ENCODE peak calls at places on chromosomes 1 and 21, in four cellular contexts. P is HCT116, A is IMR-90, K is K562. C is an unnamed sample.

GRCh38 chr1:192260076-192260475 is 56.7 kb upstream of the RGS21 start:
- DNase-seq in P (no peak), A (peak), K (no peak), C (no peak)

GRCh38 chr1:11929849-11930248 is 3.6 kb upstream of the KIAA2013 start:
- DNase-seq in P (no peak), A (peak), K (no peak), C (peak)

GRCh38 chr1:23376890-23377811 is 7.5 kb upstream of the ZNF436 start:
- DNase-seq in P (peak), K (peak), A (peak), C (peak)

GRCh38 chr1:194447635-194448034 is 1261.2 kb upstream of the B3GALT2 start:
- DNase-seq in K (no peak), P (no peak), A (peak), C (no peak)

GRCh38 chr1:209029737-209030136 is 553.8 kb upstream of the CAMK1G start:
- DNase-seq in A (no peak), K (no peak), P (no peak), C (no peak)

GRCh38 chr1:66571789-66572188 is 37.8 kb downstream of the SGIP1 start:
- DNase-seq in A (peak), P (peak), K (no peak), C (no peak)

GRCh38 chr1:14932034-14932638 is 221.4 kb upstream of the TMEM51 start:
- DNase-seq in P (no peak), A (no peak), K (no peak), C (no peak)

GRCh38 chr1:9890224-9890731 is 19.8 kb downstream of the CTNNBIP1 start:
- DNase-seq in P (peak), K (no peak), A (peak), C (no peak)

GRCh38 chr1:78565393-78565792 is 54.9 kb upstream of the IFI44L start:
- DNase-seq in P (no peak), K (no peak), A (no peak), C (no peak)

GRCh38 chr1:160129966-160130365 is 14.4 kb downstream of the ATP1A2 start:
- DNase-seq in K (no peak), A (no peak), P (no peak), C (no peak)

GRCh38 chr1:54489627-54490240 is 58.3 kb upstream of the ACOT11 start:
- DNase-seq in A (no peak), K (no peak), P (no peak), C (no peak)

GRCh38 chr1:26786437-26787380 is 1.0 kb upstream of the PIGV start:
- DNase-seq in A (peak), K (peak), P (no peak), C (peak)

GRCh38 chr1:29237906-29238600 is 1.7 kb downstream of the PTPRU start:
- DNase-seq in A (no peak), P (no peak), K (peak), C (peak)

GRCh38 chr1:221099747-221100146 is 220.5 kb downstream of the HLX start:
- DNase-seq in P (no peak), K (no peak), A (no peak), C (no peak)

GRCh38 chr1:113255038-113255727 is 135.1 kb upstream of the MAGI3 start:
- DNase-seq in A (no peak), K (no peak), P (no peak), C (peak)

GRCh38 chr1:64435000-64435399 is 34.9 kb upstream of the CACHD1 start:
- DNase-seq in P (no peak), K (no peak), A (no peak), C (no peak)

GRCh38 chr1:169750041-169750440 is 16.2 kb upstream of the SELE start:
- DNase-seq in P (no peak), A (no peak), K (no peak), C (no peak)

GRCh38 chr1:229407206-229408026 is 26.5 kb downstream of the ACTA1 start:
- DNase-seq in K (peak), A (no peak), P (no peak), C (no peak)

GRCh38 chr1:18725231-18725895 is 94.7 kb downstream of the PAX7 start:
- DNase-seq in K (no peak), P (no peak), A (no peak), C (no peak)

GRCh38 chr1:84406209-84406917 is 8.1 kb downstream of the DNASE2B start:
- DNase-seq in K (no peak), A (peak), P (peak), C (no peak)

GRCh38 chr1:54442185-54442584 is 36.0 kb upstream of the SSBP3 start:
- DNase-seq in K (no peak), A (no peak), P (no peak), C (no peak)

GRCh38 chr21:15063081-15063820 is 1.5 kb downstream of the NRIP1 start:
- DNase-seq in K (no peak), P (no peak), A (peak), C (peak)

GRCh38 chr1:163876546-163876945 is 554.8 kb downstream of the NUF2 start:
- DNase-seq in P (no peak), K (no peak), A (no peak), C (no peak)

GRCh38 chr1:198848649-198849048 is 209.8 kb downstream of the PTPRC start:
- DNase-seq in A (no peak), P (no peak), K (no peak), C (no peak)

GRCh38 chr1:25771246-25772114 is 28.5 kb upstream of the SELENON start:
- DNase-seq in K (no peak), P (no peak), A (peak), C (peak)

GRCh38 chr1:228374711-228375577 is 31.7 kb downstream of the TRIM11 start:
- DNase-seq in A (peak), K (no peak), P (no peak), C (no peak)

GRCh38 chr1:56688522-56689026 is 43.5 kb downstream of the PRKAA2 start:
- DNase-seq in K (no peak), P (peak), A (peak), C (peak)

GRCh38 chr1:204888294-204888693 is 17.6 kb downstream of the NFASC start:
- DNase-seq in K (no peak), A (no peak), P (no peak), C (no peak)

GRCh38 chr1:37703061-37703460 is 10.7 kb downstream of the CDCA8 start:
- DNase-seq in K (no peak), A (no peak), P (no peak), C (no peak)

GRCh38 chr1:37705399-37705798 is 13.1 kb downstream of the CDCA8 start:
- DNase-seq in K (no peak), P (no peak), A (no peak), C (no peak)

GRCh38 chr1:37701051-37701450 is 8.7 kb downstream of the CDCA8 start:
- DNase-seq in P (no peak), K (no peak), A (no peak), C (no peak)

GRCh38 chr1:37708471-37708870 is 16.2 kb downstream of the CDCA8 start:
- DNase-seq in K (no peak), A (no peak), P (no peak), C (no peak)

DNA sequence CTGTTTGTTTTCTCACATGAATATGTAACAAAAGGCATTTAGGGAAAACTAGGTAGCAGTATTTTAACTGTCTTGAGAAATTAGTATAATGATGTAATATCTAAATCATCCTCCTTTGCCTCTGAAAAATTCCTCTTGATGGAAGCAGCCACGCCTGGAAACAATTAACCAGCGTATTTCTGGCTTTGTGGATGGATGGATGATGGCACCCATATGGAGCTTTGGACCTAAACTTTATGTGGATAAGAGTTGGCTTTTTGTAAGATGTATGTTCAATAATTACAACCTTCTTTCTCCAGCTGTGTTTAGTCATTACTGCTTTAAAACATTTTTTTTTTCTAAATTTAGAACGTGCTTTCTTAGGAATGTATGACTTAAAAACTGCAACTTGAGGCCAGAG is 12.7 kb downstream of the CDCA8 start:
- DNase-seq in P (no peak), A (peak), K (no peak), C (no peak)
- H2AFZ ChIP-seq in P (no peak), A (no peak), K (no peak), C (no peak)

DNA sequence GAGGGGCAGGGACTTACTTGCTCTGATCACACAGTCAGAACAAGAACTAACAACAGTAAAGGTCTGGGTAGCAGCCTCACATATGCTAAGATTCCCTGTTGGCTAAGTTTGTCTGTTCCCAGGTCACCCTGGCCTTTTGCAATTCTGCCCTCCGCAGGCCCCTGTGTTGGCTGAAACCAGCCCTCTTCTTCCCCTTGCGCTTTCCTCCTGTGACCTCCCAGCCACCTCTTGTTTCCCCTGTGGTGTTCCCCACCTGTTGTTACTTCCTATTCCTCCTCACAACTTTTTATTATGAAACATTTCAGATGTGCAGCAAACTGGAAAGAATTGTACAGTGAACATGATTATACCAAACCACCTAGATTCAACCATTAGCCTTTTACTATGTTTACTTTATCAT is 23.4 kb downstream of the MAPKAPK2 start:
- DNase-seq in A (no peak), P (no peak), K (peak), C (peak)
- H2AFZ ChIP-seq in A (no peak), P (no peak), K (no peak), C (no peak)

GRCh38 chr1:38860464-38860816 is 868 bp upstream of the RRAGC start:
- DNase-seq in P (no peak), A (peak), K (no peak), C (peak)

GRCh38 chr1:38859561-38860463 is at the start of gene RRAGC:
- DNase-seq in K (peak), P (peak), A (peak), C (peak)

GRCh38 chr1:38858833-38859560 is 575 bp downstream of the RRAGC start:
- DNase-seq in P (peak), A (peak), K (peak), C (peak)
- H2AFZ ChIP-seq in P (no peak), A (peak), K (peak), C (peak)

DNA sequence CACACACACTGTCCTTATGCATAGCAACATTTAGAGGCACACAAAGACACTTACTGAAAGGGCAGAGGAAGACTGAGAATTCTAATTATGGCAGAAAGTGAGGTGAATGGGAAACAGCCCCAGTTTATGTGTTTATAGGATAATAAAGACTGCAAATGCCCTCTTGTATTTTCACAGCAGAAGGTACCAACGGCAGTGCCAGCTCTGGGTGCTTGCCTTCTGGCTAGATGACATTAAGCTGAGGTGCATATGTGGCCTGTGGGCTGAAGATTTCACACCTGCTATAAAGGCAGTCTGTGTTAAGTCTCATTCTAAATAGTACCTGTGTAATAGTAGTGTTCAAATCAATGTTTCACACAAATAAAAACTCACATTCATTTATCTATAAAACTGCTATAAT is 347.2 kb upstream of the ZRANB2 start:
- DNase-seq in K (no peak), A (no peak), P (no peak), C (no peak)
- H2AFZ ChIP-seq in K (no peak), A (no peak), P (no peak), C (no peak)

DNA sequence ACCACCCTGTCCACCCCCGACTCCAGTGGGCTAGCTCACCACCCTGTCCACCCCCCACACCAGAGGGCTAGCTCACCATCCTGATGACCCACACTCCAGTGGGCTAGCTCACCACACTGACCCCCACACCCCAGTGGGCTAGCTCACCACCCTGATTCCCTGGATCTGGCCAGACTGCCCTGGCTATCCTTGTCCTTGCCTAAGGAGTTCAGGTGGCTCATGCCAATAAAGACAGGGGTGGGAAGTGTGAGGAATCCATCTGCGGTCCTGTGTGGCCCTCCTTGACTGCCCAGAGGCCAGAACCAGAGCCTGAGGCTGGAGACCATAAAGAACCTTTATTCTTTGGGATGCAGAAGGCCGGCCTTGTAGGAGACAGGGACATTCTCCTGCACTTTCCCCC is 3.6 kb downstream of the PADI1 start:
- DNase-seq in A (no peak), K (no peak), P (no peak), C (no peak)
- H2AFZ ChIP-seq in A (no peak), K (no peak), P (no peak), C (no peak)

DNA sequence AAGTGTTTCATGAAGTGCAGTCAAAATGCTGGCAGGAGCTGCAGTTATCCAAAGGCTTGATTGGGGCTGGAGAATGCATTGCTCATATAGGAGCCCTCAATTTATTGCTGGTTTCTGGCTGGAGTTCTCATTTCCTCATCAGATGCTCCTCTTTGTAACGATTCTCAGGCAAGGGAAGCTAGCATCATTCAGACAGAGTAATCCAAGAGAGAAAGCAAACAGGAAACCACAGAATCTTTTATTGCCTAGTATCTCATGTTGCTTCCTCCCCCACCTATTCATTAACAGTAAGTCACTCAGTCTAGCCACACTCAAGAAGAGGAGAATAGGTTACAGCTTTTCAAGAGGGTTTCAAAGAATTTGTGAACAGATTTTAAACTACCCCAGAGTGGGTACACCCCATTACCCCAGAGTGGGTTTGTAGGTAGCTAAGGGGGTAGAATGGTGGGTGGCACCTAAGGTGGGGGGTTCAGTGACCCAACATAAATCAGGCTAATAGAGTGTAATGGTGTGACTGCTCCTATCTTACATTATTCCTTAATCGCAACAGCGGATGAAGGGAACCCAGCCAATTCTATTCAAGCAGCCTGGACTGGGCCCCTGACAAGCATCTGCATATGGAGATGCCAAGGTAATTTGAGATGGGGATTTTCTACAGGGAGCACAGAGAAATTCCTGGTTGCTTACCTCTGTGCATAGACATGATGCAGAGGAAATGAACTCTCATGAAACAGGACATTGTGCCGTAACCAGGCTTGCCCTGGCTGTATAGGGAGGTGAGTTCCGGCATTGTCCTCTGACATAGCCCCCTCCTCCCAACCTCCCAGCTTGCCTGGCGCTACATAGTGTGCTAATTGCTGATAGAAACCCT is 67.2 kb downstream of the KCNJ15 start:
- DNase-seq in A (peak), K (no peak), P (no peak), C (no peak)
- H2AFZ ChIP-seq in A (no peak), K (no peak), P (no peak), C (no peak)